ENCODE peak calls at places on chromosomes 5 and 9, in six cellular contexts. J, D, A, I, B and G are unnamed samples.

GRCh38 chr9:7058539-7058938 is 300.8 kb downstream of the KDM4C start:
- DNase-seq in J (no peak), D (no peak), A (no peak), I (no peak), B (no peak), G (no peak)

GRCh38 chr9:13750061-13750460 is 470.6 kb upstream of the MPDZ start:
- DNase-seq in J (no peak), D (peak; percentile 63), A (no peak), I (no peak), B (no peak), G (no peak)

GRCh38 chr9:100498592-100498991 is 25.6 kb downstream of the TMEFF1 start:
- DNase-seq in J (no peak), D (peak; percentile 34), A (no peak), I (no peak), B (no peak), G (no peak)

GRCh38 chr5:132414634-132415377 is 45.3 kb downstream of the SLC22A5 start:
- DNase-seq in J (no peak), D (peak; percentile 59), A (no peak), I (no peak), B (no peak), G (no peak)

GRCh38 chr5:65020492-65020891 is 251.8 kb downstream of the CWC27 start:
- DNase-seq in J (no peak), D (peak; percentile 43), A (no peak), I (no peak), B (no peak), G (no peak)

GRCh38 chr5:9829621-9830020 is 199.5 kb upstream of the TAS2R1 start:
- DNase-seq in J (no peak), D (no peak), A (no peak), I (peak; percentile 4), B (no peak), G (no peak)

GRCh38 chr5:154370730-154371334 is 75.0 kb upstream of the SAP30L start:
- DNase-seq in J (no peak), D (no peak), A (peak; percentile 69), I (no peak), B (no peak), G (no peak)

GRCh38 chr5:93208156-93208895 is 372.7 kb downstream of the NR2F1-AS1 start:
- DNase-seq in J (no peak), D (peak; percentile 46), A (no peak), I (no peak), B (no peak), G (no peak)

GRCh38 chr5:80705801-80706200 is 51.0 kb upstream of the DHFR start:
- DNase-seq in J (no peak), D (no peak), A (no peak), I (no peak), B (no peak), G (no peak)

GRCh38 chr5:101160002-101160401 is 256.9 kb upstream of the ST8SIA4 start:
- DNase-seq in J (no peak), D (no peak), A (no peak), I (no peak), B (no peak), G (no peak)

GRCh38 chr5:172498431-172499129 is 44.3 kb upstream of the SH3PXD2B start:
- DNase-seq in J (no peak), D (no peak), A (peak; percentile 10), I (no peak), B (no peak), G (no peak)

GRCh38 chr5:129906177-129906887 is 2.1 kb downstream of the CHSY3 start:
- DNase-seq in J (no peak), D (peak; percentile 71), A (no peak), I (peak; percentile 32), B (no peak), G (no peak)

GRCh38 chr9:16361118-16361517 is 509.4 kb downstream of the BNC2 start:
- DNase-seq in J (no peak), D (peak; percentile 51), A (no peak), I (no peak), B (no peak), G (no peak)

GRCh38 chr9:113580041-113580953 is 116.8 kb downstream of the RGS3 start:
- DNase-seq in J (no peak), D (peak; percentile 85), A (peak; percentile 89), I (peak; percentile 48), B (peak; percentile 74), G (peak; percentile 26)

GRCh38 chr5:72015103-72015548 is 92.1 kb upstream of the MAP1B start:
- DNase-seq in J (no peak), D (peak; percentile 87), A (peak; percentile 36), I (no peak), B (peak; percentile 4), G (no peak)

GRCh38 chr9:106309925-106310324 is 553.0 kb upstream of the ZNF462 start:
- DNase-seq in J (no peak), D (no peak), A (no peak), I (no peak), B (no peak), G (no peak)

GRCh38 chr9:14400658-14400995 is 86.7 kb upstream of the NFIB start:
- DNase-seq in J (no peak), D (peak; percentile 95), A (peak; percentile 41), I (peak; percentile 47), B (no peak), G (no peak)

GRCh38 chr9:129889461-129889935 is 54.2 kb downstream of the USP20 start:
- DNase-seq in J (no peak), D (no peak), A (no peak), I (peak; percentile 79), B (peak; percentile 34), G (no peak)

GRCh38 chr5:112316006-112316405 is 103.1 kb downstream of the EPB41L4A start:
- DNase-seq in J (no peak), D (no peak), A (no peak), I (no peak), B (no peak), G (no peak)

GRCh38 chr5:149915392-149916260 is 29.0 kb downstream of the PDE6A start:
- DNase-seq in J (no peak), D (no peak), A (no peak), I (no peak), B (no peak), G (no peak)

GRCh38 chr9:18325337-18326011 is 148.5 kb upstream of the ADAMTSL1 start:
- DNase-seq in J (no peak), D (peak; percentile 49), A (no peak), I (no peak), B (no peak), G (no peak)

GRCh38 chr5:131999471-131999931 is 12.0 kb downstream of the ACSL6 start:
- DNase-seq in J (no peak), D (no peak), A (peak; percentile 7), I (peak; percentile 48), B (no peak), G (no peak)

GRCh38 chr9:114908796-114909448 is 21.5 kb downstream of the TNFSF8 start:
- DNase-seq in J (no peak), D (peak; percentile 57), A (no peak), I (no peak), B (peak; percentile 39), G (no peak)

GRCh38 chr9:117974108-117974507 is 269.9 kb downstream of the TLR4 start:
- DNase-seq in J (no peak), D (no peak), A (no peak), I (no peak), B (no peak), G (no peak)

GRCh38 chr9:127773245-127773644 is 5.2 kb downstream of the SH2D3C start:
- DNase-seq in J (no peak), D (no peak), A (no peak), I (no peak), B (no peak), G (no peak)

GRCh38 chr9:117825609-117826347 is 121.6 kb downstream of the TLR4 start:
- DNase-seq in J (peak; percentile 6), D (no peak), A (no peak), I (no peak), B (peak; percentile 32), G (peak; percentile 1)

GRCh38 chr5:141637266-141637692 is 482 bp downstream of the RELL2 start:
- DNase-seq in J (peak; percentile 38), D (no peak), A (peak; percentile 41), I (peak; percentile 88), B (peak; percentile 67), G (peak; percentile 36)

GRCh38 chr9:122228906-122229837 is at the start of gene LHX6:
- DNase-seq in J (no peak), D (peak; percentile 37), A (no peak), I (no peak), B (no peak), G (no peak)

GRCh38 chr9:95055337-95055850 is 262.1 kb downstream of the FANCC start:
- DNase-seq in J (no peak), D (no peak), A (no peak), I (no peak), B (no peak), G (no peak)

GRCh38 chr5:169635933-169636332 is 1.1 kb upstream of the DOCK2 start:
- DNase-seq in J (no peak), D (no peak), A (no peak), I (no peak), B (no peak), G (no peak)

GRCh38 chr5:127085371-127085770 is 12.1 kb upstream of the C5orf63 start:
- DNase-seq in J (no peak), D (no peak), A (no peak), I (no peak), B (no peak), G (no peak)

GRCh38 chr5:123180178-123180577 is 91.1 kb downstream of the PRDM6 start:
- DNase-seq in J (no peak), D (no peak), A (peak; percentile 69), I (no peak), B (no peak), G (no peak)

GRCh38 chr9:137666950-137667670 is 48.3 kb downstream of the EHMT1 start:
- DNase-seq in J (no peak), D (no peak), A (peak; percentile 33), I (peak; percentile 86), B (no peak), G (no peak)

GRCh38 chr9:77806697-77807096 is 158.6 kb upstream of the GNA14 start:
- DNase-seq in J (no peak), D (peak; percentile 65), A (no peak), I (no peak), B (no peak), G (no peak)

GRCh38 chr5:104247260-104247659 is 684.7 kb upstream of the NUDT12 start:
- DNase-seq in J (no peak), D (no peak), A (no peak), I (no peak), B (no peak), G (no peak)

GRCh38 chr5:38720691-38721361 is 125.0 kb upstream of the OSMR start:
- DNase-seq in J (no peak), D (no peak), A (no peak), I (no peak), B (no peak), G (no peak)

GRCh38 chr9:128192601-128193371 is 1.4 kb upstream of the CIZ1 start:
- DNase-seq in J (peak; percentile 29), D (peak; percentile 90), A (peak; percentile 75), I (no peak), B (no peak), G (peak; percentile 17)